ENCODE peak calls at places on chromosomes 13 and 19, in eight cellular contexts. E is Peyer's patch, G is fibroblast of lung, Q is osteoblast, N is SK-N-SH, V is PC-9, F is neural progenitor cell, D is uterus. J is an unnamed sample. For H3K4me1, the result is how much of the 10 kb centered on the place peaks cover.

GRCh38 chr13:33312150-33312908 is 26.8 kb upstream of the STARD13 start:
- DNase-seq in E (no peak), G (peak), Q (no peak), N (no peak), V (no peak), F (no peak), D (no peak), J (no peak)

GRCh38 chr13:114153485-114154080 is 21.2 kb upstream of the RASA3 start:
- DNase-seq in E (no peak), G (no peak), Q (peak), N (no peak), V (no peak), F (no peak), D (no peak), J (no peak)

GRCh38 chr19:14558370-14559066 is 13.3 kb downstream of the NDUFB7 start:
- DNase-seq in E (no peak), G (no peak), Q (peak), N (no peak), V (no peak), F (no peak), D (no peak), J (no peak)

GRCh38 chr19:51809787-51810186 is 14.8 kb downstream of the FPR3 start:
- DNase-seq in E (no peak), G (no peak), Q (no peak), N (no peak), V (no peak), F (no peak), D (no peak), J (no peak)

GRCh38 chr19:32373614-32374295 is 28.3 kb downstream of the ZNF507 start:
- DNase-seq in E (peak), G (peak), Q (peak), N (no peak), V (peak), F (no peak), D (no peak), J (no peak)

GRCh38 chr19:18633321-18633720 is 3.5 kb upstream of the KLHL26 start:
- DNase-seq in E (no peak), G (no peak), Q (peak), N (peak), V (no peak), F (no peak), D (no peak), J (no peak)

GRCh38 chr19:383922-384800 is 24.8 kb downstream of the C2CD4C start:
- DNase-seq in E (no peak), G (no peak), Q (peak), N (peak), V (no peak), F (peak), D (no peak), J (no peak)

GRCh38 chr19:45900661-45901431 is 1.6 kb downstream of the MYPOP start:
- DNase-seq in E (no peak), G (no peak), Q (peak), N (no peak), V (no peak), F (no peak), D (no peak), J (no peak)

GRCh38 chr19:31546561-31546960 is 197.3 kb upstream of the TSHZ3 start:
- DNase-seq in E (no peak), G (no peak), Q (no peak), N (no peak), V (no peak), F (no peak), D (no peak), J (no peak)

GRCh38 chr13:84649853-84650252 is 767.6 kb upstream of the SLITRK1 start:
- DNase-seq in E (no peak), G (peak), Q (no peak), N (no peak), V (no peak), F (no peak), D (no peak), J (no peak)

GRCh38 chr19:13723206-13723605 is 41.1 kb upstream of the MRI1 start:
- DNase-seq in E (no peak), G (peak), Q (no peak), N (no peak), V (no peak), F (no peak), D (no peak), J (no peak)

GRCh38 chr19:48644839-48645651 is 942 bp downstream of the CA11 start:
- DNase-seq in E (peak), G (peak), Q (peak), N (peak), V (peak), F (peak), D (peak), J (peak)

GRCh38 chr19:44476559-44477408 is 23.5 kb downstream of the ZNF180 start:
- DNase-seq in E (no peak), G (peak), Q (no peak), N (no peak), V (peak), F (peak), D (no peak), J (no peak)

GRCh38 chr19:49149652-49150105 is 5.5 kb downstream of the HRC start:
- DNase-seq in E (peak), G (peak), Q (peak), N (peak), V (peak), F (peak), D (peak), J (no peak)

GRCh38 chr13:40082644-40083043 is 427.2 kb downstream of the COG6 start:
- DNase-seq in E (no peak), G (peak), Q (no peak), N (no peak), V (no peak), F (no peak), D (no peak), J (no peak)

GRCh38 chr13:95199896-95200295 is 101.4 kb downstream of the ABCC4 start:
- DNase-seq in E (no peak), G (no peak), Q (peak), N (no peak), V (no peak), F (no peak), D (no peak), J (no peak)

GRCh38 chr13:65921933-65922332 is 1308.2 kb downstream of the PCDH9 start:
- DNase-seq in E (no peak), G (no peak), Q (no peak), N (no peak), V (no peak), F (no peak), D (no peak), J (no peak)

GRCh38 chr13:23407996-23408395 is 25.5 kb downstream of the SACS start:
- DNase-seq in E (no peak), G (no peak), Q (no peak), N (no peak), V (no peak), F (no peak), D (no peak), J (no peak)

GRCh38 chr19:16031872-16032200 is 44.5 kb upstream of the TPM4 start:
- DNase-seq in E (no peak), G (no peak), Q (peak), N (peak), V (no peak), F (no peak), D (no peak), J (no peak)

GRCh38 chr13:111292710-111293485 is 27.5 kb upstream of the TEX29 start:
- DNase-seq in E (no peak), G (no peak), Q (no peak), N (no peak), V (no peak), F (no peak), D (no peak), J (no peak)

GRCh38 chr19:31705656-31706055 is 356.4 kb upstream of the TSHZ3 start:
- DNase-seq in E (no peak), G (no peak), Q (no peak), N (no peak), V (no peak), F (no peak), D (no peak), J (no peak)

GRCh38 chr13:36815069-36815468 is 4.0 kb upstream of the RFXAP start:
- DNase-seq in E (no peak), G (no peak), Q (no peak), N (peak), V (no peak), F (no peak), D (no peak), J (no peak)

GRCh38 chr19:12544401-12544876 is 6.8 kb downstream of the ZNF564 start:
- DNase-seq in E (no peak), G (peak), Q (peak), N (no peak), V (no peak), F (no peak), D (no peak), J (no peak)

GRCh38 chr13:99228737-99229691 is 28.4 kb downstream of the UBAC2 start:
- DNase-seq in E (no peak), G (peak), Q (peak), N (peak), V (no peak), F (no peak), D (no peak), J (no peak)

GRCh38 chr13:46492946-46493345 is 60.0 kb upstream of the LRCH1 start:
- DNase-seq in E (no peak), G (peak), Q (peak), N (peak), V (peak), F (peak), D (no peak), J (no peak)

GRCh38 chr19:8373867-8374813 is 10.2 kb downstream of the ANGPTL4 start:
- DNase-seq in E (peak), G (no peak), Q (peak), N (peak), V (no peak), F (no peak), D (no peak), J (no peak)

GRCh38 chr13:75687145-75687763 is 51.1 kb downstream of the LMO7 start:
- DNase-seq in E (no peak), G (peak), Q (no peak), N (peak), V (no peak), F (peak), D (no peak), J (no peak)

GRCh38 chr19:35557539-35558399 is 5.7 kb downstream of the ATP4A start:
- DNase-seq in E (peak), G (peak), Q (peak), N (peak), V (no peak), F (peak), D (peak), J (no peak)

GRCh38 chr13:102040812-102041211 is 361.0 kb downstream of the FGF14 start:
- DNase-seq in E (no peak), G (no peak), Q (no peak), N (no peak), V (no peak), F (no peak), D (no peak), J (no peak)

GRCh38 chr13:107866666-107867623 is 348.4 kb downstream of the LIG4 start:
- DNase-seq in E (no peak), G (peak), Q (peak), N (peak), V (no peak), F (peak), D (no peak), J (no peak)

GRCh38 chr13:40329682-40330485 is 336.6 kb downstream of the FOXO1 start:
- DNase-seq in E (no peak), G (peak), Q (no peak), N (no peak), V (no peak), F (no peak), D (no peak), J (no peak)

GRCh38 chr13:47675871-47676270 is 325.2 kb downstream of the SUCLA2 start:
- DNase-seq in E (no peak), G (no peak), Q (peak), N (no peak), V (no peak), F (no peak), D (no peak), J (no peak)

GRCh38 chr19:2567996-2568395 is 92.1 kb downstream of the GADD45B start:
- DNase-seq in E (no peak), G (no peak), Q (no peak), N (no peak), V (no peak), F (no peak), D (no peak), J (no peak)

GRCh38 chr13:95898256-95898655 is 154.9 kb downstream of the UGGT2 start:
- DNase-seq in E (no peak), G (peak), Q (no peak), N (no peak), V (no peak), F (no peak), D (no peak), J (no peak)

GRCh38 chr13:105035092-105035491 is 1500.4 kb downstream of the EFNB2 start:
- DNase-seq in E (no peak), G (no peak), Q (no peak), N (peak), V (no peak), F (no peak), D (no peak), J (no peak)

GRCh38 chr13:103815619-103816018 is 749.4 kb upstream of the SLC10A2 start:
- DNase-seq in E (no peak), G (peak), Q (no peak), N (no peak), V (no peak), F (no peak), D (no peak), J (no peak)

GRCh38 chr13:102097708-102098107 is 304.1 kb downstream of the FGF14 start:
- DNase-seq in E (no peak), G (no peak), Q (no peak), N (no peak), V (no peak), F (no peak), D (no peak), J (no peak)

GRCh38 chr19:54315956-54316355 is 3.0 kb upstream of the LILRA5 start:
- DNase-seq in E (no peak), G (no peak), Q (peak), N (no peak), V (no peak), F (no peak), D (no peak), J (no peak)

GRCh38 chr19:47495478-47496372 is 11.7 kb upstream of the KPTN start:
- DNase-seq in E (no peak), G (no peak), Q (peak), N (no peak), V (no peak), F (no peak), D (no peak), J (no peak)
- TF ChIP-seq CTCF in E (no peak), G (no peak), Q (no peak), N (no peak), V (no peak), F (no peak), D (no peak), J (no peak)

GRCh38 chr19:1472227-1473055 is 6.6 kb downstream of the C19orf25 start:
- DNase-seq in E (no peak), G (no peak), Q (no peak), N (peak), V (no peak), F (no peak), D (no peak), J (no peak)

GRCh38 chr19:1473056-1473400 is 6.0 kb downstream of the C19orf25 start:
- DNase-seq in E (no peak), G (no peak), Q (no peak), N (no peak), V (no peak), F (no peak), D (no peak), J (no peak)

GRCh38 chr19:1470864-1471513 is 8.0 kb downstream of the C19orf25 start:
- DNase-seq in E (no peak), G (no peak), Q (peak), N (no peak), V (no peak), F (peak), D (no peak), J (no peak)

GRCh38 chr19:1469936-1470863 is 8.8 kb downstream of the C19orf25 start:
- DNase-seq in E (peak), G (no peak), Q (peak), N (no peak), V (peak), F (peak), D (no peak), J (peak)

DNA sequence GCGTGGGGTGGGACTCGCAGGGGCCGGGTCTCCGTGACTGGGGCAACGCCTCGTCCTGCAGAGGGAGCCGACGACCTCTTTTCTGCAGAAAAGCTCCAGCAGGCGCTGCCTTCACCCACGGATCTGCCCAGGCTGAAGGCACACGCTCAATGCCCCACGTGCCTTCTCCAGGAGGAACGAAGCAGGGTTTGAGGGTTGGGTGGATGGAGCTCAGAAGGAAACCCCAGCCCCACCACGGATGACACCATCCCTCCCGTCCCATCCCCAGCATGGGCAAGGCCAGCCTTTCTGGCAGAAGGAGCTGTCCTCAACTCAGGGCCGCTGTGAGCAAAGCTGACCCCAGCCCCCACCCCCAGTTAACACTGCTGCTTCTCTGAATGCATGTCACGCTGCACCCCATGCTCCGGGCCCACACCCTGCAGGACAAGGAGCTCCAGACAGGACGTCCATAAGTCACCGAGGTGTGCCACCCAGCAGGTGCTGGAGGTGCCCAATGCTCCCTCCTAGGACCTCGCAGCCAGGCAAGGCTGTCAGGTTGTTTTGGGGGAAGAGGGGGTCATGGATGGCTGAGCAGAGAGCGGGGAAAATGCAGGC is 7.4 kb downstream of the C19orf25 start:
- DNase-seq in E (no peak), G (no peak), Q (peak), N (no peak), V (no peak), F (peak), D (no peak), J (peak)
- H3K4me1 ChIP-seq in E (under half), G (under half), Q (under half), N (under half), V (under half), F (under half), D (under half), J (under half)

GRCh38 chr19:55536366-55536765 is 567 bp downstream of the SBK2 start:
- DNase-seq in E (no peak), G (no peak), Q (peak), N (no peak), V (no peak), F (no peak), D (no peak), J (no peak)
- H3K27ac ChIP-seq in E (no peak), G (no peak), Q (no peak), N (no peak), V (no peak), F (no peak), D (no peak), J (no peak)

GRCh38 chr13:97911311-97912138 is 42.0 kb upstream of the IPO5 start:
- DNase-seq in E (no peak), G (peak), Q (peak), N (peak), V (peak), F (peak), D (no peak), J (no peak)
- TF ChIP-seq CTCF in E (no peak), G (no peak), Q (peak), N (peak), V (peak), F (peak), D (no peak), J (no peak)

GRCh38 chr13:50610238-50610637 is 233.3 kb downstream of the DLEU7 start:
- DNase-seq in E (no peak), G (no peak), Q (no peak), N (no peak), V (no peak), F (no peak), D (no peak), J (no peak)
- H3K4me1 ChIP-seq in E (under half), G (under half), Q (under half), N (under half), V (under half), F (under half), D (under half), J (under half)

GRCh38 chr13:49315756-49316481 is 68.2 kb downstream of the CDADC1 start:
- DNase-seq in E (no peak), G (no peak), Q (no peak), N (no peak), V (no peak), F (no peak), D (no peak), J (no peak)
- H3K27ac ChIP-seq in E (no peak), G (no peak), Q (no peak), N (peak), V (no peak), F (no peak), D (no peak), J (no peak)